ENCODE peak calls at places on chromosomes 16 and 17, in eight cellular contexts. W is MV-4-11, A is foreskin fibroblast, Q is NCI-H1930, S is heart right ventricle, F is NCI-H510A treated with DMSO at 0.1 percent for 48 hours, V is gastrocnemius medialis, E is AG04449. G is an unnamed sample.

GRCh38 chr16:14378684-14379467 is 251.2 kb downstream of the PARN start:
- DNase-seq in A (peak; percentile 76), F (no peak), Q (no peak), W (no peak), V (no peak), E (no peak), S (no peak), G (no peak)

GRCh38 chr17:16371742-16372141 is 9.1 kb upstream of the UBB start:
- DNase-seq in E (peak; percentile 45), F (peak; percentile 63), S (no peak), Q (no peak), W (no peak), V (no peak), A (peak; percentile 94), G (no peak)

GRCh38 chr16:11627822-11628457 is 40.3 kb upstream of the SNN start:
- DNase-seq in F (no peak), E (no peak), S (no peak), W (peak; percentile 27), V (no peak), Q (no peak), A (peak; percentile 55), G (peak; percentile 45)

GRCh38 chr16:12538667-12539081 is 265.0 kb downstream of the CPPED1 start:
- DNase-seq in A (peak; percentile 36), S (no peak), F (peak; percentile 68), Q (no peak), W (no peak), V (no peak), E (no peak), G (no peak)

GRCh38 chr17:4679652-4680051 is 24.3 kb downstream of the PELP1 start:
- DNase-seq in E (no peak), Q (no peak), S (no peak), W (no peak), F (no peak), V (no peak), A (peak; percentile 60), G (peak; percentile 76)

GRCh38 chr16:67504190-67505021 is 21.1 kb upstream of the AGRP start:
- DNase-seq in F (no peak), S (no peak), Q (no peak), E (no peak), A (peak; percentile 23), V (peak; percentile 62), W (peak; percentile 63), G (no peak)

GRCh38 chr17:58692239-58693055 is at the start of gene RAD51C:
- DNase-seq in E (peak; percentile 16), W (peak; percentile 86), F (peak; percentile 92), S (peak; percentile 87), A (peak; percentile 94), V (peak; percentile 67), Q (peak; percentile 77), G (peak; percentile 15)

GRCh38 chr16:27228621-27229501 is 25.5 kb downstream of the KDM8 start:
- DNase-seq in F (peak; percentile 94), E (no peak), V (peak; percentile 88), S (peak; percentile 61), A (no peak), W (peak; percentile 90), Q (no peak), G (no peak)

GRCh38 chr17:12088035-12088434 is 67.4 kb downstream of the MAP2K4 start:
- DNase-seq in E (no peak), Q (no peak), F (no peak), W (no peak), V (no peak), S (no peak), A (no peak), G (no peak)

GRCh38 chr17:47803751-47804150 is 17.8 kb downstream of the OSBPL7 start:
- DNase-seq in A (no peak), E (no peak), F (no peak), Q (no peak), W (no peak), V (no peak), S (no peak), G (no peak)

GRCh38 chr17:72412650-72413076 is 291.8 kb downstream of the SOX9 start:
- DNase-seq in Q (no peak), F (no peak), V (peak; percentile 19), W (no peak), A (peak; percentile 66), E (no peak), S (no peak), G (no peak)

GRCh38 chr17:73043686-73044581 is 48.6 kb downstream of the SLC39A11 start:
- DNase-seq in E (peak; percentile 66), F (no peak), Q (no peak), V (no peak), A (peak; percentile 85), S (no peak), W (no peak), G (no peak)

GRCh38 chr16:75420987-75421819 is 12.1 kb downstream of the CFDP1 start:
- DNase-seq in S (peak; percentile 82), W (peak; percentile 28), F (no peak), A (peak; percentile 79), V (no peak), Q (no peak), E (no peak), G (no peak)

GRCh38 chr17:62761884-62762283 is 46.2 kb downstream of the MARCHF10 start:
- DNase-seq in F (no peak), E (no peak), V (no peak), Q (no peak), S (no peak), W (no peak), A (no peak), G (no peak)

GRCh38 chr16:1580256-1580655 is 31.6 kb downstream of the IFT140 start:
- DNase-seq in W (no peak), S (no peak), V (no peak), Q (no peak), E (no peak), F (no peak), A (no peak), G (no peak)

GRCh38 chr17:18226284-18226945 is 980 bp downstream of the LLGL1 start:
- DNase-seq in S (no peak), E (no peak), F (no peak), A (peak; percentile 39), Q (no peak), V (no peak), W (no peak), G (no peak)

GRCh38 chr17:73710095-73710592 is 65.9 kb upstream of the SDK2 start:
- DNase-seq in A (peak; percentile 2), E (no peak), V (no peak), F (peak; percentile 92), Q (peak; percentile 58), S (peak; percentile 60), W (peak; percentile 42), G (peak; percentile 7)

GRCh38 chr16:79253100-79253631 is 347.4 kb downstream of the MAF start:
- DNase-seq in A (no peak), S (no peak), F (no peak), E (no peak), W (no peak), Q (no peak), V (no peak), G (no peak)

GRCh38 chr17:77487677-77488530 is 347.1 kb downstream of the SEC14L1 start:
- DNase-seq in A (no peak), F (no peak), S (peak; percentile 12), Q (no peak), E (no peak), V (no peak), W (no peak), G (no peak)

GRCh38 chr17:31321971-31322370 is 549 bp upstream of the EVI2A start:
- DNase-seq in E (no peak), A (no peak), W (no peak), V (no peak), S (no peak), F (no peak), Q (no peak), G (no peak)

GRCh38 chr17:66906321-66907278 is 57.9 kb upstream of the CACNG4 start:
- DNase-seq in A (peak; percentile 89), F (peak; percentile 94), W (peak; percentile 75), E (no peak), V (peak; percentile 70), Q (peak; percentile 77), S (peak; percentile 69), G (no peak)

GRCh38 chr16:80620656-80621605 is 80.1 kb downstream of the DYNLRB2 start:
- DNase-seq in W (no peak), S (no peak), F (no peak), Q (no peak), E (no peak), A (no peak), V (no peak), G (no peak)

GRCh38 chr17:13843862-13844640 is 225.3 kb upstream of the COX10 start:
- DNase-seq in F (no peak), V (no peak), A (no peak), E (no peak), Q (no peak), S (no peak), W (no peak), G (no peak)

GRCh38 chr17:81258292-81258691 is 19.2 kb downstream of the NDUFAF8 start:
- DNase-seq in V (no peak), Q (no peak), W (no peak), S (no peak), A (no peak), F (no peak), E (no peak), G (no peak)

GRCh38 chr16:47927330-47927729 is 228.5 kb downstream of the ABCC12 start:
- DNase-seq in F (no peak), W (no peak), V (no peak), S (no peak), E (peak; percentile 7), A (peak; percentile 21), Q (no peak), G (no peak)

GRCh38 chr16:81590714-81591537 is 146.3 kb downstream of the CMIP start:
- DNase-seq in A (no peak), E (no peak), V (no peak), F (peak; percentile 26), Q (no peak), S (no peak), W (no peak), G (no peak)

GRCh38 chr16:55552621-55553020 is 13.9 kb upstream of the CAPNS2 start:
- DNase-seq in E (peak; percentile 78), S (no peak), V (no peak), Q (no peak), F (no peak), A (peak; percentile 83), W (no peak), G (no peak)

GRCh38 chr17:75836605-75837004 is 7.6 kb downstream of the UNC13D start:
- DNase-seq in A (no peak), V (no peak), Q (no peak), F (no peak), E (no peak), S (no peak), W (no peak), G (no peak)

GRCh38 chr16:24540575-24541240 is 1.3 kb downstream of the RBBP6 start:
- DNase-seq in S (no peak), W (no peak), Q (no peak), V (no peak), F (peak; percentile 42), E (no peak), A (peak; percentile 30), G (no peak)

GRCh38 chr16:977096-977701 is 4.4 kb upstream of the SOX8 start:
- DNase-seq in Q (no peak), S (no peak), W (no peak), V (peak; percentile 60), E (no peak), F (no peak), A (no peak), G (no peak)

GRCh38 chr16:28964527-28964926 is 10.1 kb upstream of the SPNS1 start:
- DNase-seq in E (no peak), V (no peak), A (no peak), F (no peak), S (no peak), Q (no peak), W (no peak), G (no peak)

GRCh38 chr17:65401581-65401980 is 159.9 kb downstream of the AXIN2 start:
- DNase-seq in W (no peak), E (no peak), F (no peak), A (no peak), S (no peak), V (no peak), Q (no peak), G (no peak)

GRCh38 chr17:29612094-29612403 is 10.7 kb downstream of the CORO6 start:
- DNase-seq in E (no peak), S (no peak), W (no peak), V (no peak), F (no peak), A (no peak), Q (no peak), G (no peak)

G was measured in epithelial cell of proximal tubule.